ENCODE peak calls at places on chromosomes 13 and 19, in six cellular contexts. One of them, this sample, is unnamed.

GRCh38 chr19:32673573-32673972 is 1.4 kb downstream of the ANKRD27 start:
- DNase-seq in kidney tubule cell: no peak
- DNase-seq in neuronal stem cell: no peak
- DNase-seq in Right ventricle myocardium superior: no peak
- DNase-seq in endothelial cell of umbilical vein: no peak
- DNase-seq in T-helper 17 cell: no peak
- DNase-seq in this sample: no peak

GRCh38 chr19:17424743-17425365 is 5.0 kb downstream of the MVB12A start:
- DNase-seq in kidney tubule cell: peak
- DNase-seq in endothelial cell of umbilical vein: peak
- DNase-seq in Right ventricle myocardium superior: peak
- DNase-seq in T-helper 17 cell: no peak
- DNase-seq in neuronal stem cell: peak
- DNase-seq in this sample: no peak

GRCh38 chr13:33109319-33109718 is 93.1 kb downstream of the KL start:
- DNase-seq in kidney tubule cell: no peak
- DNase-seq in endothelial cell of umbilical vein: no peak
- DNase-seq in T-helper 17 cell: no peak
- DNase-seq in Right ventricle myocardium superior: no peak
- DNase-seq in neuronal stem cell: no peak
- DNase-seq in this sample: no peak

GRCh38 chr13:94056362-94056990 is 423.0 kb downstream of the DCT start:
- DNase-seq in Right ventricle myocardium superior: no peak
- DNase-seq in endothelial cell of umbilical vein: no peak
- DNase-seq in kidney tubule cell: no peak
- DNase-seq in neuronal stem cell: no peak
- DNase-seq in T-helper 17 cell: no peak
- DNase-seq in this sample: no peak

GRCh38 chr19:35476149-35476548 is 14.1 kb downstream of the KRTDAP start:
- DNase-seq in kidney tubule cell: no peak
- DNase-seq in neuronal stem cell: no peak
- DNase-seq in Right ventricle myocardium superior: no peak
- DNase-seq in endothelial cell of umbilical vein: no peak
- DNase-seq in T-helper 17 cell: no peak
- DNase-seq in this sample: no peak

GRCh38 chr13:31896427-31896826 is 135.1 kb upstream of the FRY start:
- DNase-seq in endothelial cell of umbilical vein: no peak
- DNase-seq in T-helper 17 cell: no peak
- DNase-seq in kidney tubule cell: no peak
- DNase-seq in Right ventricle myocardium superior: peak
- DNase-seq in neuronal stem cell: no peak
- DNase-seq in this sample: no peak

GRCh38 chr13:106274551-106275208 is 260.8 kb downstream of the EFNB2 start:
- DNase-seq in Right ventricle myocardium superior: no peak
- DNase-seq in kidney tubule cell: peak
- DNase-seq in neuronal stem cell: no peak
- DNase-seq in T-helper 17 cell: no peak
- DNase-seq in endothelial cell of umbilical vein: no peak
- DNase-seq in this sample: no peak

GRCh38 chr13:31236211-31236786 is 36.5 kb downstream of the B3GLCT start:
- DNase-seq in neuronal stem cell: peak
- DNase-seq in Right ventricle myocardium superior: no peak
- DNase-seq in T-helper 17 cell: no peak
- DNase-seq in kidney tubule cell: peak
- DNase-seq in endothelial cell of umbilical vein: peak
- DNase-seq in this sample: no peak

GRCh38 chr19:35784401-35785086 is 9.2 kb downstream of the ARHGAP33 start:
- DNase-seq in T-helper 17 cell: no peak
- DNase-seq in neuronal stem cell: no peak
- DNase-seq in Right ventricle myocardium superior: peak
- DNase-seq in endothelial cell of umbilical vein: no peak
- DNase-seq in kidney tubule cell: no peak
- DNase-seq in this sample: no peak

GRCh38 chr13:96214804-96215445 is 125.0 kb downstream of the HS6ST3 start:
- DNase-seq in Right ventricle myocardium superior: no peak
- DNase-seq in endothelial cell of umbilical vein: no peak
- DNase-seq in neuronal stem cell: no peak
- DNase-seq in T-helper 17 cell: no peak
- DNase-seq in kidney tubule cell: peak
- DNase-seq in this sample: no peak

GRCh38 chr19:15114153-15114540 is 6.9 kb downstream of the SYDE1 start:
- DNase-seq in endothelial cell of umbilical vein: no peak
- DNase-seq in neuronal stem cell: no peak
- DNase-seq in kidney tubule cell: peak
- DNase-seq in Right ventricle myocardium superior: no peak
- DNase-seq in T-helper 17 cell: no peak
- DNase-seq in this sample: no peak

GRCh38 chr13:74135306-74136088 is 1.3 kb upstream of the KLF12 start:
- DNase-seq in endothelial cell of umbilical vein: peak
- DNase-seq in Right ventricle myocardium superior: peak
- DNase-seq in T-helper 17 cell: peak
- DNase-seq in kidney tubule cell: peak
- DNase-seq in neuronal stem cell: peak
- DNase-seq in this sample: peak

GRCh38 chr19:47853003-47853402 is 6.0 kb upstream of the TPRX2 start:
- DNase-seq in Right ventricle myocardium superior: no peak
- DNase-seq in endothelial cell of umbilical vein: no peak
- DNase-seq in neuronal stem cell: no peak
- DNase-seq in kidney tubule cell: no peak
- DNase-seq in T-helper 17 cell: no peak
- DNase-seq in this sample: no peak

GRCh38 chr13:51523082-51523518 is 61.2 kb upstream of the WDFY2 start:
- DNase-seq in endothelial cell of umbilical vein: no peak
- DNase-seq in Right ventricle myocardium superior: peak
- DNase-seq in neuronal stem cell: no peak
- DNase-seq in T-helper 17 cell: no peak
- DNase-seq in kidney tubule cell: no peak
- DNase-seq in this sample: peak